ENCODE peak calls at places on chromosomes 13 and 19, in four cellular contexts. Z, G, B and C are unnamed samples.

GRCh38 chr13:42788601-42789000 is 7.2 kb downstream of the FAM216B start:
- DNase-seq in Z (no peak), G (no peak), B (no peak), C (no peak)

GRCh38 chr13:57631607-57632275 is at the start of gene PCDH17:
- DNase-seq in Z (no peak), G (no peak), B (peak), C (peak)

GRCh38 chr13:106503272-106503671 is 32.2 kb downstream of the EFNB2 start:
- DNase-seq in Z (no peak), G (no peak), B (no peak), C (no peak)

GRCh38 chr13:36764957-36765356 is 54.1 kb upstream of the RFXAP start:
- DNase-seq in Z (no peak), G (no peak), B (peak), C (no peak)

GRCh38 chr13:103199380-103200088 is 133.3 kb upstream of the SLC10A2 start:
- DNase-seq in Z (no peak), G (no peak), B (no peak), C (no peak)

GRCh38 chr19:55174425-55175116 is 5.5 kb downstream of the SYT5 start:
- DNase-seq in Z (no peak), G (no peak), B (no peak), C (no peak)

GRCh38 chr13:26168276-26168814 is 53.8 kb downstream of the RNF6 start:
- DNase-seq in Z (no peak), G (peak), B (no peak), C (no peak)

GRCh38 chr19:54253331-54254194 is 3.5 kb downstream of the LILRB5 start:
- DNase-seq in Z (no peak), G (no peak), B (no peak), C (no peak)

GRCh38 chr19:18594096-18594823 is 5.7 kb downstream of the REX1BD start:
- DNase-seq in Z (peak), G (peak), B (peak), C (peak)

GRCh38 chr19:16660763-16661479 is at the start of gene TMEM38A:
- DNase-seq in Z (peak), G (no peak), B (peak), C (peak)

GRCh38 chr19:47653856-47654255 is 44.9 kb downstream of the BICRA start:
- DNase-seq in Z (no peak), G (no peak), B (no peak), C (no peak)

GRCh38 chr19:48852292-48852691 is 16.0 kb upstream of the HSD17B14 start:
- DNase-seq in Z (no peak), G (no peak), B (no peak), C (no peak)

GRCh38 chr13:52782486-52783448 is 43.1 kb upstream of the CNMD start:
- DNase-seq in Z (no peak), G (no peak), B (no peak), C (no peak)

GRCh38 chr19:12230751-12231733 is 63.6 kb downstream of the ZNF44 start:
- DNase-seq in Z (no peak), G (no peak), B (no peak), C (no peak)

GRCh38 chr13:41458939-41459753 is 1.8 kb downstream of the RGCC start:
- DNase-seq in Z (peak), G (no peak), B (peak), C (no peak)

GRCh38 chr13:73056054-73056962 is 2.5 kb upstream of the KLF5 start:
- DNase-seq in Z (no peak), G (peak), B (no peak), C (no peak)